ENCODE peak calls at places on chromosomes 3 and 15, in seven cellular contexts. One of them, this sample, is unnamed.

GRCh38 chr3:107999215-107999775 is 91.5 kb downstream of the CD47 start:
- DNase-seq in CD4-positive, alpha-beta T cell: no peak
- DNase-seq in stimulated activated CD4-positive, alpha-beta T cell treated with anti-CD3 and anti-CD28 coated beads, TNF-alpha, amount 100 ng/mL, for 24 hours: no peak
- DNase-seq in COR-L47: no peak
- DNase-seq in frontal cortex: no peak
- DNase-seq in HuH-7: no peak
- DNase-seq in activated CD8-positive, alpha-beta memory T cell treated with anti-CD3 and anti-CD28 coated beads for 1 hour: no peak
- DNase-seq in this sample: no peak

GRCh38 chr15:99953886-99954285 is 220.6 kb upstream of the LYSMD4 start:
- DNase-seq in HuH-7: no peak
- DNase-seq in stimulated activated CD4-positive, alpha-beta T cell treated with anti-CD3 and anti-CD28 coated beads, TNF-alpha, amount 100 ng/mL, for 24 hours: no peak
- DNase-seq in frontal cortex: no peak
- DNase-seq in CD4-positive, alpha-beta T cell: no peak
- DNase-seq in COR-L47: no peak
- DNase-seq in activated CD8-positive, alpha-beta memory T cell treated with anti-CD3 and anti-CD28 coated beads for 1 hour: no peak
- DNase-seq in this sample: no peak

GRCh38 chr3:119774419-119774818 is 7.5 kb upstream of the NR1I2 start:
- DNase-seq in stimulated activated CD4-positive, alpha-beta T cell treated with anti-CD3 and anti-CD28 coated beads, TNF-alpha, amount 100 ng/mL, for 24 hours: no peak
- DNase-seq in COR-L47: no peak
- DNase-seq in HuH-7: no peak
- DNase-seq in CD4-positive, alpha-beta T cell: no peak
- DNase-seq in frontal cortex: no peak
- DNase-seq in activated CD8-positive, alpha-beta memory T cell treated with anti-CD3 and anti-CD28 coated beads for 1 hour: no peak
- DNase-seq in this sample: no peak

GRCh38 chr3:109355625-109356441 is 18.5 kb upstream of the DPPA4 start:
- DNase-seq in HuH-7: no peak
- DNase-seq in COR-L47: no peak
- DNase-seq in activated CD8-positive, alpha-beta memory T cell treated with anti-CD3 and anti-CD28 coated beads for 1 hour: no peak
- DNase-seq in CD4-positive, alpha-beta T cell: no peak
- DNase-seq in frontal cortex: no peak
- DNase-seq in stimulated activated CD4-positive, alpha-beta T cell treated with anti-CD3 and anti-CD28 coated beads, TNF-alpha, amount 100 ng/mL, for 24 hours: no peak
- DNase-seq in this sample: no peak

GRCh38 chr3:65979152-65979551 is 59.6 kb downstream of the MAGI1 start:
- DNase-seq in HuH-7: no peak
- DNase-seq in COR-L47: no peak
- DNase-seq in stimulated activated CD4-positive, alpha-beta T cell treated with anti-CD3 and anti-CD28 coated beads, TNF-alpha, amount 100 ng/mL, for 24 hours: no peak
- DNase-seq in frontal cortex: no peak
- DNase-seq in CD4-positive, alpha-beta T cell: no peak
- DNase-seq in activated CD8-positive, alpha-beta memory T cell treated with anti-CD3 and anti-CD28 coated beads for 1 hour: no peak
- DNase-seq in this sample: no peak

GRCh38 chr3:104564045-104564643 is 802.6 kb upstream of the ALCAM start:
- DNase-seq in frontal cortex: no peak
- DNase-seq in HuH-7: no peak
- DNase-seq in CD4-positive, alpha-beta T cell: peak; percentile 38
- DNase-seq in stimulated activated CD4-positive, alpha-beta T cell treated with anti-CD3 and anti-CD28 coated beads, TNF-alpha, amount 100 ng/mL, for 24 hours: peak; percentile 46
- DNase-seq in activated CD8-positive, alpha-beta memory T cell treated with anti-CD3 and anti-CD28 coated beads for 1 hour: peak; percentile 12
- DNase-seq in COR-L47: peak; percentile 41
- DNase-seq in this sample: no peak

GRCh38 chr3:158430968-158431367 is 140.0 kb upstream of the MLF1 start:
- DNase-seq in stimulated activated CD4-positive, alpha-beta T cell treated with anti-CD3 and anti-CD28 coated beads, TNF-alpha, amount 100 ng/mL, for 24 hours: no peak
- DNase-seq in COR-L47: no peak
- DNase-seq in HuH-7: no peak
- DNase-seq in frontal cortex: no peak
- DNase-seq in CD4-positive, alpha-beta T cell: no peak
- DNase-seq in activated CD8-positive, alpha-beta memory T cell treated with anti-CD3 and anti-CD28 coated beads for 1 hour: no peak
- DNase-seq in this sample: no peak

GRCh38 chr15:90765966-90766365 is 48.8 kb downstream of the BLM start:
- DNase-seq in HuH-7: no peak
- DNase-seq in COR-L47: no peak
- DNase-seq in frontal cortex: no peak
- DNase-seq in stimulated activated CD4-positive, alpha-beta T cell treated with anti-CD3 and anti-CD28 coated beads, TNF-alpha, amount 100 ng/mL, for 24 hours: no peak
- DNase-seq in CD4-positive, alpha-beta T cell: no peak
- DNase-seq in activated CD8-positive, alpha-beta memory T cell treated with anti-CD3 and anti-CD28 coated beads for 1 hour: no peak
- DNase-seq in this sample: no peak

GRCh38 chr3:178496911-178497310 is 39.3 kb upstream of the KCNMB2 start:
- DNase-seq in frontal cortex: no peak
- DNase-seq in activated CD8-positive, alpha-beta memory T cell treated with anti-CD3 and anti-CD28 coated beads for 1 hour: no peak
- DNase-seq in stimulated activated CD4-positive, alpha-beta T cell treated with anti-CD3 and anti-CD28 coated beads, TNF-alpha, amount 100 ng/mL, for 24 hours: no peak
- DNase-seq in COR-L47: no peak
- DNase-seq in CD4-positive, alpha-beta T cell: no peak
- DNase-seq in HuH-7: no peak
- DNase-seq in this sample: no peak

GRCh38 chr15:92650256-92650655 is 5.3 kb downstream of the FAM174B start:
- DNase-seq in HuH-7: no peak
- DNase-seq in stimulated activated CD4-positive, alpha-beta T cell treated with anti-CD3 and anti-CD28 coated beads, TNF-alpha, amount 100 ng/mL, for 24 hours: no peak
- DNase-seq in frontal cortex: no peak
- DNase-seq in CD4-positive, alpha-beta T cell: no peak
- DNase-seq in COR-L47: no peak
- DNase-seq in activated CD8-positive, alpha-beta memory T cell treated with anti-CD3 and anti-CD28 coated beads for 1 hour: no peak
- DNase-seq in this sample: no peak

GRCh38 chr3:138434875-138435772 is 708 bp downstream of the ESYT3 start:
- DNase-seq in stimulated activated CD4-positive, alpha-beta T cell treated with anti-CD3 and anti-CD28 coated beads, TNF-alpha, amount 100 ng/mL, for 24 hours: no peak
- DNase-seq in COR-L47: peak; percentile 50
- DNase-seq in HuH-7: no peak
- DNase-seq in activated CD8-positive, alpha-beta memory T cell treated with anti-CD3 and anti-CD28 coated beads for 1 hour: no peak
- DNase-seq in CD4-positive, alpha-beta T cell: no peak
- DNase-seq in frontal cortex: no peak
- DNase-seq in this sample: no peak

GRCh38 chr15:31570591-31570990 is 244.0 kb downstream of the KLF13 start:
- DNase-seq in activated CD8-positive, alpha-beta memory T cell treated with anti-CD3 and anti-CD28 coated beads for 1 hour: no peak
- DNase-seq in stimulated activated CD4-positive, alpha-beta T cell treated with anti-CD3 and anti-CD28 coated beads, TNF-alpha, amount 100 ng/mL, for 24 hours: no peak
- DNase-seq in frontal cortex: no peak
- DNase-seq in CD4-positive, alpha-beta T cell: no peak
- DNase-seq in COR-L47: no peak
- DNase-seq in HuH-7: no peak
- DNase-seq in this sample: no peak

GRCh38 chr3:29693863-29694262 is 413.0 kb downstream of the RBMS3 start:
- DNase-seq in HuH-7: no peak
- DNase-seq in stimulated activated CD4-positive, alpha-beta T cell treated with anti-CD3 and anti-CD28 coated beads, TNF-alpha, amount 100 ng/mL, for 24 hours: no peak
- DNase-seq in activated CD8-positive, alpha-beta memory T cell treated with anti-CD3 and anti-CD28 coated beads for 1 hour: no peak
- DNase-seq in CD4-positive, alpha-beta T cell: no peak
- DNase-seq in COR-L47: no peak
- DNase-seq in frontal cortex: no peak
- DNase-seq in this sample: no peak

GRCh38 chr15:68795298-68795848 is 25.3 kb downstream of the ANP32A start:
- DNase-seq in stimulated activated CD4-positive, alpha-beta T cell treated with anti-CD3 and anti-CD28 coated beads, TNF-alpha, amount 100 ng/mL, for 24 hours: no peak
- DNase-seq in HuH-7: no peak
- DNase-seq in activated CD8-positive, alpha-beta memory T cell treated with anti-CD3 and anti-CD28 coated beads for 1 hour: peak; percentile 27
- DNase-seq in COR-L47: peak; percentile 95
- DNase-seq in CD4-positive, alpha-beta T cell: peak; percentile 72
- DNase-seq in frontal cortex: peak; percentile 56
- DNase-seq in this sample: peak; percentile 75

GRCh38 chr3:117454236-117454635 is 744.7 kb downstream of the TUSC7 start:
- DNase-seq in COR-L47: peak; percentile 46
- DNase-seq in frontal cortex: no peak
- DNase-seq in HuH-7: no peak
- DNase-seq in CD4-positive, alpha-beta T cell: no peak
- DNase-seq in stimulated activated CD4-positive, alpha-beta T cell treated with anti-CD3 and anti-CD28 coated beads, TNF-alpha, amount 100 ng/mL, for 24 hours: no peak
- DNase-seq in activated CD8-positive, alpha-beta memory T cell treated with anti-CD3 and anti-CD28 coated beads for 1 hour: no peak
- DNase-seq in this sample: no peak

GRCh38 chr3:8220291-8220690 is 281.3 kb upstream of the LMCD1 start:
- DNase-seq in COR-L47: no peak
- DNase-seq in HuH-7: no peak
- DNase-seq in stimulated activated CD4-positive, alpha-beta T cell treated with anti-CD3 and anti-CD28 coated beads, TNF-alpha, amount 100 ng/mL, for 24 hours: no peak
- DNase-seq in frontal cortex: no peak
- DNase-seq in CD4-positive, alpha-beta T cell: no peak
- DNase-seq in activated CD8-positive, alpha-beta memory T cell treated with anti-CD3 and anti-CD28 coated beads for 1 hour: no peak
- DNase-seq in this sample: no peak

GRCh38 chr3:160409812-160410610 is 10.6 kb downstream of the SMC4 start:
- DNase-seq in activated CD8-positive, alpha-beta memory T cell treated with anti-CD3 and anti-CD28 coated beads for 1 hour: no peak
- DNase-seq in COR-L47: no peak
- DNase-seq in stimulated activated CD4-positive, alpha-beta T cell treated with anti-CD3 and anti-CD28 coated beads, TNF-alpha, amount 100 ng/mL, for 24 hours: no peak
- DNase-seq in CD4-positive, alpha-beta T cell: no peak
- DNase-seq in HuH-7: no peak
- DNase-seq in frontal cortex: no peak
- DNase-seq in this sample: no peak

GRCh38 chr3:36416660-36417059 is 36.4 kb downstream of the STAC start:
- DNase-seq in stimulated activated CD4-positive, alpha-beta T cell treated with anti-CD3 and anti-CD28 coated beads, TNF-alpha, amount 100 ng/mL, for 24 hours: no peak
- DNase-seq in HuH-7: no peak
- DNase-seq in activated CD8-positive, alpha-beta memory T cell treated with anti-CD3 and anti-CD28 coated beads for 1 hour: no peak
- DNase-seq in CD4-positive, alpha-beta T cell: no peak
- DNase-seq in frontal cortex: no peak
- DNase-seq in COR-L47: no peak
- DNase-seq in this sample: no peak

GRCh38 chr15:101139986-101140696 is 111.7 kb downstream of the CHSY1 start:
- DNase-seq in COR-L47: no peak
- DNase-seq in activated CD8-positive, alpha-beta memory T cell treated with anti-CD3 and anti-CD28 coated beads for 1 hour: no peak
- DNase-seq in frontal cortex: no peak
- DNase-seq in CD4-positive, alpha-beta T cell: no peak
- DNase-seq in HuH-7: no peak
- DNase-seq in stimulated activated CD4-positive, alpha-beta T cell treated with anti-CD3 and anti-CD28 coated beads, TNF-alpha, amount 100 ng/mL, for 24 hours: no peak
- DNase-seq in this sample: no peak

GRCh38 chr3:98971183-98971681 is 69.7 kb upstream of the DCBLD2 start:
- DNase-seq in HuH-7: no peak
- DNase-seq in frontal cortex: no peak
- DNase-seq in COR-L47: no peak
- DNase-seq in activated CD8-positive, alpha-beta memory T cell treated with anti-CD3 and anti-CD28 coated beads for 1 hour: no peak
- DNase-seq in CD4-positive, alpha-beta T cell: no peak
- DNase-seq in stimulated activated CD4-positive, alpha-beta T cell treated with anti-CD3 and anti-CD28 coated beads, TNF-alpha, amount 100 ng/mL, for 24 hours: no peak
- DNase-seq in this sample: no peak

GRCh38 chr3:27319847-27320526 is 49.2 kb downstream of the NEK10 start:
- DNase-seq in frontal cortex: no peak
- DNase-seq in stimulated activated CD4-positive, alpha-beta T cell treated with anti-CD3 and anti-CD28 coated beads, TNF-alpha, amount 100 ng/mL, for 24 hours: no peak
- DNase-seq in CD4-positive, alpha-beta T cell: no peak
- DNase-seq in HuH-7: no peak
- DNase-seq in activated CD8-positive, alpha-beta memory T cell treated with anti-CD3 and anti-CD28 coated beads for 1 hour: no peak
- DNase-seq in COR-L47: no peak
- DNase-seq in this sample: no peak

GRCh38 chr3:40366203-40367162 is 20.5 kb upstream of the ENTPD3 start:
- DNase-seq in HuH-7: no peak
- DNase-seq in stimulated activated CD4-positive, alpha-beta T cell treated with anti-CD3 and anti-CD28 coated beads, TNF-alpha, amount 100 ng/mL, for 24 hours: no peak
- DNase-seq in frontal cortex: no peak
- DNase-seq in CD4-positive, alpha-beta T cell: no peak
- DNase-seq in COR-L47: no peak
- DNase-seq in activated CD8-positive, alpha-beta memory T cell treated with anti-CD3 and anti-CD28 coated beads for 1 hour: no peak
- DNase-seq in this sample: no peak

GRCh38 chr3:36876181-36876936 is 68.5 kb downstream of the TRANK1 start:
- DNase-seq in frontal cortex: no peak
- DNase-seq in COR-L47: no peak
- DNase-seq in activated CD8-positive, alpha-beta memory T cell treated with anti-CD3 and anti-CD28 coated beads for 1 hour: no peak
- DNase-seq in HuH-7: no peak
- DNase-seq in CD4-positive, alpha-beta T cell: no peak
- DNase-seq in stimulated activated CD4-positive, alpha-beta T cell treated with anti-CD3 and anti-CD28 coated beads, TNF-alpha, amount 100 ng/mL, for 24 hours: no peak
- DNase-seq in this sample: peak; percentile 49

GRCh38 chr15:90076716-90077115 is 25.6 kb downstream of the IDH2 start:
- DNase-seq in frontal cortex: no peak
- DNase-seq in COR-L47: no peak
- DNase-seq in activated CD8-positive, alpha-beta memory T cell treated with anti-CD3 and anti-CD28 coated beads for 1 hour: no peak
- DNase-seq in stimulated activated CD4-positive, alpha-beta T cell treated with anti-CD3 and anti-CD28 coated beads, TNF-alpha, amount 100 ng/mL, for 24 hours: no peak
- DNase-seq in HuH-7: no peak
- DNase-seq in CD4-positive, alpha-beta T cell: no peak
- DNase-seq in this sample: no peak

GRCh38 chr3:27114684-27115083 is 254.5 kb downstream of the NEK10 start:
- DNase-seq in activated CD8-positive, alpha-beta memory T cell treated with anti-CD3 and anti-CD28 coated beads for 1 hour: no peak
- DNase-seq in frontal cortex: no peak
- DNase-seq in stimulated activated CD4-positive, alpha-beta T cell treated with anti-CD3 and anti-CD28 coated beads, TNF-alpha, amount 100 ng/mL, for 24 hours: no peak
- DNase-seq in COR-L47: no peak
- DNase-seq in HuH-7: no peak
- DNase-seq in CD4-positive, alpha-beta T cell: no peak
- DNase-seq in this sample: no peak

GRCh38 chr3:77682162-77682561 is 642.3 kb downstream of the ROBO2 start:
- DNase-seq in frontal cortex: no peak
- DNase-seq in activated CD8-positive, alpha-beta memory T cell treated with anti-CD3 and anti-CD28 coated beads for 1 hour: no peak
- DNase-seq in stimulated activated CD4-positive, alpha-beta T cell treated with anti-CD3 and anti-CD28 coated beads, TNF-alpha, amount 100 ng/mL, for 24 hours: no peak
- DNase-seq in CD4-positive, alpha-beta T cell: no peak
- DNase-seq in COR-L47: peak; percentile 22
- DNase-seq in HuH-7: no peak
- DNase-seq in this sample: no peak

GRCh38 chr15:100771745-100772144 is 107.9 kb upstream of the ALDH1A3 start:
- DNase-seq in frontal cortex: no peak
- DNase-seq in CD4-positive, alpha-beta T cell: no peak
- DNase-seq in HuH-7: no peak
- DNase-seq in stimulated activated CD4-positive, alpha-beta T cell treated with anti-CD3 and anti-CD28 coated beads, TNF-alpha, amount 100 ng/mL, for 24 hours: no peak
- DNase-seq in activated CD8-positive, alpha-beta memory T cell treated with anti-CD3 and anti-CD28 coated beads for 1 hour: no peak
- DNase-seq in COR-L47: no peak
- DNase-seq in this sample: no peak

GRCh38 chr3:77348244-77348855 is 308.5 kb downstream of the ROBO2 start:
- DNase-seq in COR-L47: no peak
- DNase-seq in CD4-positive, alpha-beta T cell: no peak
- DNase-seq in HuH-7: no peak
- DNase-seq in frontal cortex: no peak
- DNase-seq in stimulated activated CD4-positive, alpha-beta T cell treated with anti-CD3 and anti-CD28 coated beads, TNF-alpha, amount 100 ng/mL, for 24 hours: no peak
- DNase-seq in activated CD8-positive, alpha-beta memory T cell treated with anti-CD3 and anti-CD28 coated beads for 1 hour: no peak
- DNase-seq in this sample: no peak

GRCh38 chr15:31215490-31216209 is 111.0 kb upstream of the KLF13 start:
- DNase-seq in CD4-positive, alpha-beta T cell: peak; percentile 60
- DNase-seq in activated CD8-positive, alpha-beta memory T cell treated with anti-CD3 and anti-CD28 coated beads for 1 hour: peak; percentile 55
- DNase-seq in COR-L47: peak; percentile 79
- DNase-seq in stimulated activated CD4-positive, alpha-beta T cell treated with anti-CD3 and anti-CD28 coated beads, TNF-alpha, amount 100 ng/mL, for 24 hours: peak; percentile 64
- DNase-seq in HuH-7: peak; percentile 84
- DNase-seq in frontal cortex: peak; percentile 77
- DNase-seq in this sample: peak; percentile 68

GRCh38 chr3:46334911-46335478 is 18.9 kb upstream of the CCR2 start:
- DNase-seq in stimulated activated CD4-positive, alpha-beta T cell treated with anti-CD3 and anti-CD28 coated beads, TNF-alpha, amount 100 ng/mL, for 24 hours: no peak
- DNase-seq in frontal cortex: no peak
- DNase-seq in COR-L47: no peak
- DNase-seq in activated CD8-positive, alpha-beta memory T cell treated with anti-CD3 and anti-CD28 coated beads for 1 hour: no peak
- DNase-seq in HuH-7: no peak
- DNase-seq in CD4-positive, alpha-beta T cell: no peak
- DNase-seq in this sample: no peak

GRCh38 chr15:63396546-63396939 is 14.9 kb upstream of the CA12 start:
- DNase-seq in CD4-positive, alpha-beta T cell: no peak
- DNase-seq in frontal cortex: no peak
- DNase-seq in HuH-7: peak; percentile 57
- DNase-seq in stimulated activated CD4-positive, alpha-beta T cell treated with anti-CD3 and anti-CD28 coated beads, TNF-alpha, amount 100 ng/mL, for 24 hours: no peak
- DNase-seq in activated CD8-positive, alpha-beta memory T cell treated with anti-CD3 and anti-CD28 coated beads for 1 hour: no peak
- DNase-seq in COR-L47: no peak
- DNase-seq in this sample: no peak

GRCh38 chr15:81752149-81752942 is 293.5 kb downstream of the MEX3B start:
- DNase-seq in activated CD8-positive, alpha-beta memory T cell treated with anti-CD3 and anti-CD28 coated beads for 1 hour: no peak
- DNase-seq in CD4-positive, alpha-beta T cell: no peak
- DNase-seq in HuH-7: no peak
- DNase-seq in frontal cortex: peak; percentile 4
- DNase-seq in COR-L47: peak; percentile 91
- DNase-seq in stimulated activated CD4-positive, alpha-beta T cell treated with anti-CD3 and anti-CD28 coated beads, TNF-alpha, amount 100 ng/mL, for 24 hours: no peak
- DNase-seq in this sample: no peak

GRCh38 chr15:40274350-40275274 is 8.3 kb downstream of the ANKRD63 start:
- DNase-seq in activated CD8-positive, alpha-beta memory T cell treated with anti-CD3 and anti-CD28 coated beads for 1 hour: peak; percentile 71
- DNase-seq in HuH-7: peak; percentile 80
- DNase-seq in stimulated activated CD4-positive, alpha-beta T cell treated with anti-CD3 and anti-CD28 coated beads, TNF-alpha, amount 100 ng/mL, for 24 hours: peak; percentile 82
- DNase-seq in COR-L47: peak; percentile 83
- DNase-seq in frontal cortex: peak; percentile 72
- DNase-seq in CD4-positive, alpha-beta T cell: peak; percentile 78
- DNase-seq in this sample: peak; percentile 86

GRCh38 chr15:74780523-74780982 is 1.3 kb upstream of the CSK start:
- DNase-seq in HuH-7: no peak
- DNase-seq in activated CD8-positive, alpha-beta memory T cell treated with anti-CD3 and anti-CD28 coated beads for 1 hour: no peak
- DNase-seq in CD4-positive, alpha-beta T cell: no peak
- DNase-seq in stimulated activated CD4-positive, alpha-beta T cell treated with anti-CD3 and anti-CD28 coated beads, TNF-alpha, amount 100 ng/mL, for 24 hours: no peak
- DNase-seq in frontal cortex: no peak
- DNase-seq in COR-L47: no peak
- DNase-seq in this sample: no peak

GRCh38 chr3:12598890-12599289 is 42.0 kb downstream of the MKRN2 start:
- DNase-seq in COR-L47: no peak
- DNase-seq in frontal cortex: no peak
- DNase-seq in activated CD8-positive, alpha-beta memory T cell treated with anti-CD3 and anti-CD28 coated beads for 1 hour: no peak
- DNase-seq in CD4-positive, alpha-beta T cell: no peak
- DNase-seq in HuH-7: no peak
- DNase-seq in stimulated activated CD4-positive, alpha-beta T cell treated with anti-CD3 and anti-CD28 coated beads, TNF-alpha, amount 100 ng/mL, for 24 hours: no peak
- DNase-seq in this sample: no peak

GRCh38 chr3:127815641-127816605 is 6.4 kb downstream of the MGLL start:
- DNase-seq in frontal cortex: no peak
- DNase-seq in CD4-positive, alpha-beta T cell: no peak
- DNase-seq in HuH-7: no peak
- DNase-seq in stimulated activated CD4-positive, alpha-beta T cell treated with anti-CD3 and anti-CD28 coated beads, TNF-alpha, amount 100 ng/mL, for 24 hours: no peak
- DNase-seq in COR-L47: no peak
- DNase-seq in activated CD8-positive, alpha-beta memory T cell treated with anti-CD3 and anti-CD28 coated beads for 1 hour: no peak
- DNase-seq in this sample: no peak

GRCh38 chr15:79130535-79131130 is 40.1 kb upstream of the RASGRF1 start:
- DNase-seq in stimulated activated CD4-positive, alpha-beta T cell treated with anti-CD3 and anti-CD28 coated beads, TNF-alpha, amount 100 ng/mL, for 24 hours: no peak
- DNase-seq in activated CD8-positive, alpha-beta memory T cell treated with anti-CD3 and anti-CD28 coated beads for 1 hour: no peak
- DNase-seq in frontal cortex: no peak
- DNase-seq in HuH-7: peak; percentile 15
- DNase-seq in CD4-positive, alpha-beta T cell: no peak
- DNase-seq in COR-L47: no peak
- DNase-seq in this sample: no peak

GRCh38 chr15:48644498-48644826 is 1.0 kb downstream of the FBN1 start:
- DNase-seq in HuH-7: no peak
- DNase-seq in frontal cortex: no peak
- DNase-seq in CD4-positive, alpha-beta T cell: no peak
- DNase-seq in activated CD8-positive, alpha-beta memory T cell treated with anti-CD3 and anti-CD28 coated beads for 1 hour: no peak
- DNase-seq in stimulated activated CD4-positive, alpha-beta T cell treated with anti-CD3 and anti-CD28 coated beads, TNF-alpha, amount 100 ng/mL, for 24 hours: no peak
- DNase-seq in COR-L47: no peak
- DNase-seq in this sample: no peak